ENCODE peak calls at places on chromosome 14, in nine cellular contexts. I, X, R, T, P, F, Q, Z and C are unnamed samples.

GRCh38 chr14:87148655-87149054 is 844.3 kb downstream of the GALC start:
- DNase-seq in X (peak; percentile 9), Q (no peak), R (no peak), T (no peak), Z (no peak), F (no peak), P (peak; percentile 11), I (peak; percentile 69), C (no peak)

GRCh38 chr14:23160924-23161522 is 22.4 kb downstream of the SLC7A8 start:
- DNase-seq in R (peak; percentile 53), X (peak; percentile 76), T (no peak), I (peak; percentile 89), P (peak; percentile 94), Q (no peak), Z (peak; percentile 44), F (no peak), C (no peak)

GRCh38 chr14:34640826-34641225 is 10.9 kb upstream of the SNX6 start:
- DNase-seq in Z (no peak), X (peak; percentile 45), F (no peak), Q (no peak), R (no peak), P (no peak), I (no peak), T (no peak), C (no peak)

GRCh38 chr14:86826641-86827040 is 1166.3 kb downstream of the GALC start:
- DNase-seq in F (no peak), X (no peak), Q (no peak), R (no peak), Z (no peak), I (no peak), P (peak; percentile 6), T (no peak), C (no peak)

GRCh38 chr14:103679351-103679750 is 35.9 kb downstream of the XRCC3 start:
- DNase-seq in X (peak; percentile 61), F (no peak), R (no peak), T (peak; percentile 82), Q (peak; percentile 34), Z (peak; percentile 51), P (no peak), I (peak; percentile 47), C (peak; percentile 9)

GRCh38 chr14:105858676-105859025 is 332.3 kb downstream of the TMEM121 start:
- DNase-seq in Z (peak; percentile 4), X (no peak), R (no peak), P (no peak), I (no peak), F (no peak), Q (no peak), T (no peak), C (no peak)

GRCh38 chr14:99430491-99430890 is 50.2 kb downstream of the SETD3 start:
- DNase-seq in X (peak; percentile 62), P (peak; percentile 36), Z (no peak), Q (no peak), I (peak; percentile 70), T (peak; percentile 75), F (no peak), R (peak; percentile 46), C (peak; percentile 10)

GRCh38 chr14:53338192-53338591 is 185.1 kb upstream of the DDHD1 start:
- DNase-seq in P (peak; percentile 4), Q (no peak), R (no peak), F (no peak), I (peak; percentile 31), X (no peak), Z (no peak), T (no peak), C (no peak)

GRCh38 chr14:34865889-34866574 is 9.1 kb downstream of the BAZ1A start:
- DNase-seq in X (no peak), Q (no peak), I (no peak), P (no peak), Z (no peak), F (no peak), T (no peak), R (no peak), C (no peak)

GRCh38 chr14:93346926-93347721 is at the start of gene COX8C:
- DNase-seq in Z (no peak), Q (no peak), T (no peak), P (no peak), R (no peak), F (no peak), X (no peak), I (no peak), C (no peak)

GRCh38 chr14:100778078-100778927 is 47.6 kb upstream of the MEG3 start:
- DNase-seq in T (no peak), I (no peak), R (no peak), X (peak; percentile 86), F (no peak), Z (no peak), Q (peak; percentile 78), P (no peak), C (no peak)

GRCh38 chr14:90682615-90683014 is 133.6 kb downstream of the TTC7B start:
- DNase-seq in I (no peak), P (no peak), Z (no peak), Q (no peak), T (no peak), X (no peak), F (no peak), R (no peak), C (no peak)

GRCh38 chr14:39229222-39229543 is 4.5 kb upstream of the MIA2 start:
- DNase-seq in Z (no peak), T (no peak), P (no peak), X (no peak), Q (no peak), F (no peak), R (no peak), I (peak; percentile 7), C (peak; percentile 62)

GRCh38 chr14:89801128-89801527 is 153.4 kb downstream of the EFCAB11 start:
- DNase-seq in I (no peak), F (no peak), X (no peak), R (no peak), Q (no peak), T (no peak), Z (no peak), P (no peak), C (no peak)

GRCh38 chr14:80637726-80638619 is 303.6 kb downstream of the CEP128 start:
- DNase-seq in T (no peak), Z (no peak), X (no peak), R (no peak), F (no peak), P (no peak), Q (peak; percentile 94), I (no peak), C (no peak)

GRCh38 chr14:103408491-103409155 is 23.4 kb downstream of the MARK3 start:
- DNase-seq in I (peak; percentile 78), F (no peak), P (no peak), Q (no peak), T (no peak), Z (no peak), X (no peak), R (peak; percentile 18), C (no peak)

GRCh38 chr14:49584058-49584457 is 2.1 kb downstream of the RPS29 start:
- DNase-seq in T (no peak), I (no peak), F (no peak), X (no peak), Q (no peak), P (no peak), R (no peak), Z (no peak), C (no peak)

GRCh38 chr14:64812412-64812811 is 67.3 kb downstream of the SPTB start:
- DNase-seq in I (peak; percentile 48), T (peak; percentile 36), R (peak; percentile 54), F (peak; percentile 20), Z (peak; percentile 80), Q (peak; percentile 53), P (no peak), X (peak; percentile 80), C (peak; percentile 45)

GRCh38 chr14:69346710-69347109 is 51.4 kb downstream of the ERH start:
- DNase-seq in T (no peak), Z (peak; percentile 47), Q (peak; percentile 15), R (peak; percentile 13), X (peak; percentile 40), F (no peak), I (peak; percentile 77), P (no peak), C (no peak)

GRCh38 chr14:98622208-98623051 is 649.6 kb downstream of the BCL11B start:
- DNase-seq in X (no peak), F (no peak), T (no peak), I (peak; percentile 13), P (no peak), Q (no peak), Z (no peak), R (no peak), C (no peak)

GRCh38 chr14:37776791-37777499 is 181.5 kb downstream of the TTC6 start:
- DNase-seq in X (no peak), P (no peak), T (no peak), Q (no peak), R (no peak), Z (no peak), I (no peak), F (no peak), C (no peak)

GRCh38 chr14:55303646-55304277 is 32.5 kb downstream of the FBXO34 start:
- DNase-seq in Z (no peak), I (no peak), X (peak; percentile 41), F (no peak), P (no peak), Q (no peak), T (no peak), R (no peak), C (no peak)

GRCh38 chr14:89391123-89391522 is 25.9 kb downstream of the FOXN3 start:
- DNase-seq in Z (no peak), T (no peak), X (no peak), R (no peak), P (no peak), Q (no peak), I (no peak), F (no peak), C (no peak)

GRCh38 chr14:91417134-91417982 is at the start of gene CCDC88C:
- DNase-seq in Z (peak; percentile 82), R (peak; percentile 63), T (peak; percentile 81), P (no peak), X (peak; percentile 88), Q (peak; percentile 61), F (peak; percentile 61), I (peak; percentile 70), C (peak; percentile 82)

GRCh38 chr14:66288511-66288910 is 197.7 kb upstream of the CCDC196 start:
- DNase-seq in P (peak; percentile 1), X (no peak), I (peak; percentile 75), R (no peak), Q (no peak), T (no peak), Z (no peak), F (no peak), C (no peak)

GRCh38 chr14:43651896-43652295 is 855.2 kb downstream of the FSCB start:
- DNase-seq in F (no peak), T (no peak), X (no peak), I (peak; percentile 15), R (no peak), Z (no peak), Q (no peak), P (no peak), C (no peak)

GRCh38 chr14:20454359-20454644 is 310 bp downstream of the OSGEP start:
- DNase-seq in R (no peak), T (peak; percentile 66), Q (peak; percentile 87), Z (peak; percentile 89), I (no peak), P (peak; percentile 78), F (no peak), X (peak; percentile 94), C (peak; percentile 87)

GRCh38 chr14:31057701-31058364 is 31.7 kb upstream of the STRN3 start:
- DNase-seq in T (no peak), Z (no peak), X (no peak), Q (peak; percentile 78), I (no peak), F (no peak), P (no peak), R (no peak), C (no peak)

GRCh38 chr14:68947802-68948201 is 31.3 kb downstream of the ACTN1 start:
- DNase-seq in I (peak; percentile 57), F (no peak), Q (peak; percentile 95), T (no peak), P (no peak), R (peak; percentile 53), X (peak; percentile 49), Z (peak; percentile 87), C (no peak)